ENCODE peak calls at places on chromosomes 11 and 22, in four cellular contexts. One of them, this sample, is unnamed.
A peak's percentile ranks its signal among the peaks of the same experiment; 100 is the strongest.

GRCh38 chr11:110986016-110986415 is 259.5 kb upstream of the POU2AF2 start:
- DNase-seq in keratinocyte: no peak
- DNase-seq in AG10803: no peak
- DNase-seq in tibial artery: no peak
- DNase-seq in this sample: no peak

GRCh38 chr11:1548221-1549070 is 23.6 kb downstream of the DUSP8 start:
- DNase-seq in keratinocyte: no peak
- DNase-seq in AG10803: peak; percentile 40
- DNase-seq in tibial artery: peak; percentile 78
- DNase-seq in this sample: peak; percentile 40

GRCh38 chr11:62461740-62462522 is 43.1 kb downstream of the SCGB1A1 start:
- DNase-seq in keratinocyte: no peak
- DNase-seq in AG10803: peak; percentile 81
- DNase-seq in tibial artery: no peak
- DNase-seq in this sample: peak; percentile 61

GRCh38 chr11:66238786-66239413 is 29.5 kb upstream of the RAB1B start:
- DNase-seq in keratinocyte: no peak
- DNase-seq in AG10803: no peak
- DNase-seq in tibial artery: no peak
- DNase-seq in this sample: no peak

GRCh38 chr11:19111809-19112208 is 5.2 kb upstream of the ZDHHC13 start:
- DNase-seq in keratinocyte: no peak
- DNase-seq in AG10803: no peak
- DNase-seq in tibial artery: no peak
- DNase-seq in this sample: no peak

GRCh38 chr11:102666331-102666957 is 39.1 kb downstream of the MMP27 start:
- DNase-seq in keratinocyte: no peak
- DNase-seq in AG10803: peak; percentile 55
- DNase-seq in tibial artery: no peak
- DNase-seq in this sample: peak; percentile 65

GRCh38 chr11:111344032-111344431 is 35.0 kb downstream of the POU2AF1 start:
- DNase-seq in keratinocyte: no peak
- DNase-seq in AG10803: peak; percentile 80
- DNase-seq in tibial artery: peak; percentile 72
- DNase-seq in this sample: peak; percentile 74

GRCh38 chr11:117412176-117412575 is 84.5 kb downstream of the CEP164 start:
- DNase-seq in keratinocyte: no peak
- DNase-seq in AG10803: no peak
- DNase-seq in tibial artery: no peak
- DNase-seq in this sample: no peak

GRCh38 chr22:38721551-38721950 is 15.8 kb downstream of the GTPBP1 start:
- DNase-seq in keratinocyte: no peak
- DNase-seq in AG10803: no peak
- DNase-seq in tibial artery: no peak
- DNase-seq in this sample: no peak

GRCh38 chr11:114036958-114037357 is 22.6 kb upstream of the ZBTB16 start:
- DNase-seq in keratinocyte: no peak
- DNase-seq in AG10803: no peak
- DNase-seq in tibial artery: no peak
- DNase-seq in this sample: no peak

GRCh38 chr11:80155412-80156017 is 714.7 kb upstream of the TENM4 start:
- DNase-seq in keratinocyte: no peak
- DNase-seq in AG10803: peak; percentile 25
- DNase-seq in tibial artery: no peak
- DNase-seq in this sample: peak; percentile 23

GRCh38 chr11:127103586-127104388 is 103.2 kb upstream of the KIRREL3 start:
- DNase-seq in keratinocyte: no peak
- DNase-seq in AG10803: no peak
- DNase-seq in tibial artery: no peak
- DNase-seq in this sample: no peak

GRCh38 chr11:114185436-114185835 is 110.8 kb upstream of the NNMT start:
- DNase-seq in keratinocyte: no peak
- DNase-seq in AG10803: no peak
- DNase-seq in tibial artery: no peak
- DNase-seq in this sample: no peak

GRCh38 chr11:20443596-20443995 is 56.1 kb downstream of the PRMT3 start:
- DNase-seq in keratinocyte: no peak
- DNase-seq in AG10803: peak; percentile 26
- DNase-seq in tibial artery: no peak
- DNase-seq in this sample: peak; percentile 50

GRCh38 chr11:95794086-95794485 is 3.8 kb downstream of the CEP57 start:
- DNase-seq in keratinocyte: no peak
- DNase-seq in AG10803: no peak
- DNase-seq in tibial artery: no peak
- DNase-seq in this sample: no peak

GRCh38 chr11:111059726-111060125 is 185.8 kb upstream of the POU2AF2 start:
- DNase-seq in keratinocyte: peak; percentile 42
- DNase-seq in AG10803: no peak
- DNase-seq in tibial artery: no peak
- DNase-seq in this sample: no peak

GRCh38 chr22:36327922-36328551 is 59.7 kb downstream of the MYH9 start:
- DNase-seq in keratinocyte: no peak
- DNase-seq in AG10803: peak; percentile 50
- DNase-seq in tibial artery: peak; percentile 62
- DNase-seq in this sample: peak; percentile 73

GRCh38 chr11:28657378-28658030 is 549.3 kb downstream of the METTL15 start:
- DNase-seq in keratinocyte: peak; percentile 4
- DNase-seq in AG10803: no peak
- DNase-seq in tibial artery: no peak
- DNase-seq in this sample: peak; percentile 32

DNA sequence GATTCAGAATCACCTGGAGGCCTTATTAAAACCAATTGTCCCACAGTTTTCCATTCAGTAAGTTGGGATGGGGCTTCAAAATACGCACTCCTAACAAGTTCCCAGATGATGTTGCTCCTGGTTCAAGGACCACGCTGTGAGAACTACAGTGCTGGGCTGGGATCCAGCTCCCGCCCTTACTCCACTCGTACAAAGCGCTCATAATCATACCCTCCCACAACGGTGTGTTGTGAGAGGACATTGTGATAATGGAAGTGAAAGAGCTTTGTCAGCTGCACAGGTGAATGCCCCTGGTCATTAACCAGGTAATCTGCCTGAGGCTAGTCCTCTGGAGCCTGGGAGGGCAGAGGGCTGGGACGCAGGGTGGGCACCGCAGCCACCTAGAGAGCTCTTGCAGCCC is 1.3 kb upstream of the CD82 start:
- DNase-seq in keratinocyte: no peak
- DNase-seq in AG10803: no peak
- DNase-seq in tibial artery: no peak
- DNase-seq in this sample: no peak
- H3K4me3 ChIP-seq in keratinocyte: no peak overlapping the region
- H3K4me3 ChIP-seq in AG10803: peak overlapping the region; percentile 61
- H3K4me3 ChIP-seq in tibial artery: peak overlapping the region; percentile 70
- H3K4me3 ChIP-seq in this sample: no peak overlapping the region

GRCh38 chr22:46963672-46964545 is 201.5 kb downstream of the TBC1D22A start:
- DNase-seq in keratinocyte: no peak
- DNase-seq in AG10803: no peak
- DNase-seq in tibial artery: no peak
- DNase-seq in this sample: no peak
- TF ChIP-seq CTCF in keratinocyte: no peak
- TF ChIP-seq CTCF in AG10803: no peak
- TF ChIP-seq CTCF in tibial artery: no peak
- TF ChIP-seq CTCF in this sample: no peak

GRCh38 chr11:119511601-119512000 is 88.6 kb upstream of the THY1 start:
- DNase-seq in keratinocyte: no peak
- DNase-seq in AG10803: no peak
- DNase-seq in tibial artery: no peak
- DNase-seq in this sample: no peak
- H3K4me3 ChIP-seq in keratinocyte: no peak overlapping the region
- H3K4me3 ChIP-seq in AG10803: no peak overlapping the region
- H3K4me3 ChIP-seq in tibial artery: no peak overlapping the region
- H3K4me3 ChIP-seq in this sample: no peak overlapping the region

GRCh38 chr11:56624661-56625110 is 10.0 kb upstream of the OR5M1 start:
- DNase-seq in keratinocyte: no peak
- DNase-seq in AG10803: peak; percentile 56
- DNase-seq in tibial artery: no peak
- DNase-seq in this sample: peak; percentile 33
- TF ChIP-seq CTCF in keratinocyte: peak; percentile 32
- TF ChIP-seq CTCF in AG10803: peak; percentile 49
- TF ChIP-seq CTCF in tibial artery: peak; percentile 43
- TF ChIP-seq CTCF in this sample: no peak

DNA sequence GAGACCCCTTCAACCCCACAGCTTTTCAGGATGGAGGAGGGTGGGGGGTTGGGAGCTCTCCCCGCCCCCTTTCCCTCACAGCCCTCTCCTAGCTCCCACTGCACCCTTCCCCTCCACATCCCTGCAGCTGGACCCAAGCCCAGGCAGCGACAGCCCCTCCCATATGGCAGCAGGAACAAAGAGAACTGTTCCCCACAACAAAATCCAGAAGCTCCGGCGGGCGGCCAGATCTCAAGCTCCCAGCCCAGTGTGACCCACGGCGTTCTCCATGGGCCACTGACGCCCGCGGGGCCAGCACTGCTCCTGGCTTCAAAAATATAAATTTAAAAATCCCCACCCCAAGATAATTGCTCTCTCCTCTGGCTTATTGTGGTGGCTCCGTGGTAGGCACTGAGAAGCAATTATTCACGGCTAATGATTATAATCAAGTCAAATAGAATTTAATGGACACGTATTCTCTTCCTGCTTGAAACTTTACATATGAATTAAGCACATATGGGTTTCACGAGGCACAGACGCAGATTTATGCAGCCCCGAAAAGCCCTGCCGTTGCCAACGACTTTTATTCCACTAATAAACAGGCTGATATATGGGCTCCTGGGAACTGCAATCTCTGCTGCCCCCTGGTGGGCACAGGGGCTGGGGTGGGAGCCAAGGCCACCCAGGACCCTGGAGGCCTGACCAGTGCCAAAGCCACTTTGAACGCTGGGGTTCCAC is 17.6 kb downstream of the MACROD1 start:
- DNase-seq in keratinocyte: peak; percentile 13
- DNase-seq in AG10803: peak; percentile 66
- DNase-seq in tibial artery: peak; percentile 73
- DNase-seq in this sample: peak; percentile 76
- H3K4me3 ChIP-seq in keratinocyte: no peak overlapping the region
- H3K4me3 ChIP-seq in AG10803: no peak overlapping the region
- H3K4me3 ChIP-seq in tibial artery: peak overlapping the region; percentile 29
- H3K4me3 ChIP-seq in this sample: peak overlapping the region; percentile 8

This sample was measured in fibroblast of pulmonary artery.